ENCODE peak calls at places on chromosome X, in four cellular contexts. T is stomach, A is ovary, Z is A549. X is an unnamed sample.

GRCh38 chrX:44569122-44569521 is 26.5 kb upstream of the FUNDC1 start:
- DNase-seq in A (no peak), T (no peak), Z (no peak), X (no peak)

GRCh38 chrX:155563099-155563498 is 49.7 kb downstream of the TMLHE start:
- DNase-seq in A (no peak), T (no peak), Z (no peak), X (no peak)

GRCh38 chrX:78659955-78660354 is 827 bp upstream of the RTL3 start:
- DNase-seq in T (no peak), Z (no peak), A (no peak), X (no peak)

GRCh38 chrX:119468930-119469635 is 839 bp downstream of the SLC25A5 start:
- DNase-seq in A (peak), T (peak), Z (peak), X (peak)

GRCh38 chrX:68831405-68832100 is 2.7 kb downstream of the EFNB1 start:
- DNase-seq in Z (no peak), A (peak), T (no peak), X (no peak)

GRCh38 chrX:57607295-57608187 is 15.7 kb downstream of the ZXDB start:
- DNase-seq in Z (no peak), A (no peak), T (no peak), X (no peak)

GRCh38 chrX:80648023-80648422 is 161.7 kb downstream of the BRWD3 start:
- DNase-seq in Z (peak), A (no peak), T (no peak), X (no peak)

GRCh38 chrX:67384403-67384802 is 159.4 kb upstream of the AR start:
- DNase-seq in A (no peak), T (no peak), Z (no peak), X (no peak)

GRCh38 chrX:120456973-120457372 is 12.1 kb downstream of the LAMP2 start:
- DNase-seq in A (no peak), Z (no peak), T (no peak), X (no peak)

GRCh38 chrX:41688835-41689234 is at the start of gene GPR34:
- DNase-seq in Z (no peak), A (no peak), T (no peak), X (no peak)

GRCh38 chrX:41695464-41695863 is 6.7 kb downstream of the GPR34 start:
- DNase-seq in Z (peak), A (no peak), T (no peak), X (no peak)

GRCh38 chrX:41689711-41690110 is 938 bp downstream of the GPR34 start:
- DNase-seq in Z (no peak), A (no peak), T (no peak), X (no peak)

GRCh38 chrX:41693024-41693423 is 4.3 kb downstream of the GPR34 start:
- DNase-seq in T (no peak), Z (no peak), A (no peak), X (no peak)

GRCh38 chrX:41692162-41692749 is 3.5 kb downstream of the GPR34 start:
- DNase-seq in Z (no peak), T (no peak), A (no peak), X (no peak)
- H3K27ac ChIP-seq in Z (no peak), T (peak), A (no peak), X (no peak)

DNA sequence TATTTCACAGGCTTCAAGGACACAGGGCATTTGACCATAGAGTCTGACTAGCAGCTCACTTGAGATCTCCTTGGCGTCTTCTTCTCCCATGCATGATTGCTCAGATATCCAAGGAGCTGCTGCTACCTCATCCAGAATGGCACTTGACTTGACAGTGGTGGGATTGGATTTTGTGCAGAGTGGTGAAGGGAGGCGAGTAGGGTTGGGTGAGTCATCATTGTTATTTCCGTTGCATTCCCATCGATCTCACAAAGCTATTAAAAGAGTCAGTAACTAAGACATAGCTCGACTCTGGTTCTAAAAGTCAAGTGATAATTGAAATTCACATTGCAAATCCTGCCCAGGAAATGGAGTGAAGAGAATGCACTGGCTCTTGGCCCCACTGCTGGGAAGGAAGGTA is 27.7 kb downstream of the NHSL2 start:
- DNase-seq in T (no peak), A (no peak), Z (no peak), X (no peak)
- TF ChIP-seq POLR2A in T (no peak), A (no peak), Z (no peak), X (no peak)

DNA sequence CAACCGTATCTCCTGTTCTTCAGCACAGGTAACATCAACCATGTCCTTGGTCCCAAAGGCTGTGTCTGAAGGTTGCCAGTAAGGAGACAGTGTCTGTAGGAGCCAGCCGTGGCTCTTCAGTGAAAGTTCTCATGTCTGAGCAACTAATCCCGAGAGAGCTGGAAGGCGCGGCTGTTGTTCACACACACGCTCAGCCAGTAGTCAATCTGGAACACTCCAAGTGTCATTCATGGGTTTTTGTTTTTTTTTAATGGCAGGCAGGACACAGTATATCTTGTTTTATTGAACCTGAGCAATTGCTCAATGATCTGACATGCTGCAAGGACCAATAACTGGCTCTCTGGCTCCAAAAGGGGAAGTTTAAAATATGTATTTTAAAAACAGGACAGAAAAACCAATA is 48.4 kb upstream of the MAP3K15 start:
- DNase-seq in T (no peak), Z (no peak), A (no peak), X (no peak)
- H3K27ac ChIP-seq in T (no peak), Z (no peak), A (no peak), X (no peak)

GRCh38 chrX:153598541-153599191 is at the start of gene CCNQ:
- DNase-seq in T (peak), Z (peak), A (peak), X (no peak)
- TF ChIP-seq POLR2A in T (no peak), Z (peak), A (no peak), X (no peak)

GRCh38 chrX:16552546-16552945 is 97.4 kb upstream of the S100G start:
- DNase-seq in Z (no peak), A (no peak), T (no peak), X (no peak)
- H3K27ac ChIP-seq in Z (no peak), A (no peak), T (no peak), X (no peak)

DNA sequence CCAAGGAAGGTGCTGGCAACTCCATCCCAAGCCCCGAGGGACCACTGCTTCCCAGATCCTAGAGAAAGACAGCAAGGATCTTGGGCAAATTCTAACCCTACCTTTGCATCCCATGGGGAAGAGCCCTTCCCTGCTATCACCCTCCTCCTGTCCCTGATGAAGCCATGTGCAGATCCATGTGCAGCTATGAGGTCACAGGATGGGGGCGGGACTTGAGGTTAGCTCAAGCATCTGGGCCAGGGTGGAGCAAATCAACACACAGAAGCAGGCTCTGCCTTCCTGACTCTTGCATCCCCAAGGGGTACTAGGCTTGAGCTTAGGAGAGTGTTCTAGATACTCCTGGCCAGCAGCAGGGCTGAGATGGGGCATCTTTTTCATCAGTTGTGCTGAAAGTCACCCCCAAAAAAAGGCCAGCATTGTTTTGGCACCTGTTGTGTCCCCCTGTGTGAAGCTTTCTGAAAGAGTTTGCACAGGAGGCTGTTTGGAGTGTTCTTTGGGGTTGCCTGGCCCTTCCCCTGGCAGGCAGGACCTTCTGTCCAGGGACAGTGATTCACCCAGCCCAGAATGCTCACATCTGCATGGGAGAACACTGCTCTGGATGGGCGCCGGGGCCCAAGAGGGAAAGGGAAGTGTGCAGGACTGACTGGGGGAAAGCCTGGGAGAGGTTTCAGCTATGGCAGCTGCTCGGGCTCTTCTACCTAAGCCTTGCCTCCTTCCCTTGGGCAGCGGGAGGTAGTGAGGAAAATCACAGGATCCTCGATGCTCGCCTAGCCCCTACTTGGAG is 50.8 kb downstream of the PRPS1 start:
- DNase-seq in A (peak), Z (peak), T (peak), X (peak)
- TF ChIP-seq POLR2A in A (no peak), Z (no peak), T (no peak), X (peak)

GRCh38 chrX:2608638-2609430 is 82.3 kb upstream of the CD99 start:
- DNase-seq in A (peak), Z (peak), T (peak), X (no peak)
- H3K27ac ChIP-seq in A (peak), Z (peak), T (peak), X (peak)

GRCh38 chrX:149938427-149939270 is at the start of gene EOLA2:
- DNase-seq in A (peak), Z (peak), T (peak), X (peak)

GRCh38 chrX:149940015-149940716 is 1.9 kb upstream of the EOLA2 start:
- DNase-seq in A (peak), Z (peak), T (peak), X (peak)

GRCh38 chrX:149939271-149940014 is 1.2 kb upstream of the EOLA2 start:
- DNase-seq in T (peak), A (peak), Z (peak), X (peak)

GRCh38 chrX:149937881-149938426 is 337 bp downstream of the EOLA2 start:
- DNase-seq in T (no peak), A (peak), Z (peak), X (no peak)
- TF ChIP-seq POLR2A in T (no peak), A (no peak), Z (no peak), X (no peak)

GRCh38 chrX:17967888-17968287 is 106.8 kb upstream of the RAI2 start:
- DNase-seq in T (peak), Z (no peak), A (no peak), X (no peak)

GRCh38 chrX:17964871-17965270 is 103.8 kb upstream of the RAI2 start:
- DNase-seq in Z (no peak), T (no peak), A (no peak), X (no peak)

DNA sequence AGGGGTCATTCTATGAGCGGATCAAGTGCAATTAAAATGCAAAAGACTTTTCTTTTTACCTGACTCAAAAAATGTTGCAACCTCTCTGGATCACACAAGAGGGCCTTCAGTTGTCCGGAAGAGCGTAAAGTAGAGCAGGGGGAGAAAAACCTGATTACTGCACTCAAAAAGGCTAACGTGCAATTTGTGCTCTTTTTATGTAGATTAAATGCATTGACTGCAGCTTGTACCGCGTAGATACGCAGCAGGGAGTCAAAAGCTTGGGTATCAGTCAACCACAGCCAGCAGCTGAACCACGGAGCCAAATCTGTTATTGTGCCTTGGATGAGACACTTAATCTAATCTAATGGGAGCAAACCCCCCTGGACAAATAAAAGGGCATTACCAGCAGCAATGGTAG is 107.3 kb upstream of the RAI2 start:
- DNase-seq in T (no peak), A (no peak), Z (no peak), X (no peak)
- H3K27ac ChIP-seq in T (no peak), A (no peak), Z (no peak), X (no peak)

X was measured in esophagus squamous epithelium.